ENCODE peak calls at places on chromosomes 1 and 21, in seven cellular contexts. I is transverse colon, Z is GOT3, X is caudate nucleus, Q is lung, M is fibroblast of mammary gland, R is NCI-H187 treated with DMSO at 0.1 percent for 48 hours. F is an unnamed sample.

GRCh38 chr1:35573198-35573775 is at the start of gene TFAP2E:
- DNase-seq in R (no peak), M (peak), X (peak), Z (no peak), I (peak), Q (peak), F (no peak)

GRCh38 chr1:91717839-91718238 is 168.1 kb downstream of the TGFBR3 start:
- DNase-seq in Z (no peak), R (no peak), M (no peak), I (no peak), Q (no peak), X (no peak), F (no peak)

GRCh38 chr1:81823082-81823481 is 22.3 kb downstream of the ADGRL2 start:
- DNase-seq in R (no peak), X (no peak), I (no peak), M (no peak), Q (no peak), Z (no peak), F (no peak)

GRCh38 chr21:35677298-35677841 is 383.0 kb downstream of the SETD4 start:
- DNase-seq in Q (no peak), Z (no peak), R (no peak), I (no peak), X (no peak), M (no peak), F (no peak)

GRCh38 chr1:12547586-12548225 is 70.3 kb downstream of the DHRS3 start:
- DNase-seq in Z (no peak), X (no peak), Q (no peak), M (no peak), I (peak), R (no peak), F (no peak)

GRCh38 chr1:159828916-159829634 is 2.4 kb downstream of the SLAMF8 start:
- DNase-seq in X (no peak), R (peak), M (peak), Q (peak), Z (no peak), I (peak), F (no peak)

GRCh38 chr1:115677172-115677542 is 35.4 kb downstream of the VANGL1 start:
- DNase-seq in X (no peak), R (no peak), Q (no peak), M (no peak), Z (no peak), I (no peak), F (no peak)

GRCh38 chr1:163443863-163444262 is 122.1 kb downstream of the NUF2 start:
- DNase-seq in M (no peak), R (no peak), X (no peak), I (no peak), Q (no peak), Z (no peak), F (no peak)

GRCh38 chr1:38991638-38992449 is 768 bp downstream of the AKIRIN1 start:
- DNase-seq in M (no peak), I (peak), X (peak), Z (no peak), Q (peak), R (no peak), F (no peak)

GRCh38 chr1:160108888-160109662 is 6.5 kb upstream of the ATP1A2 start:
- DNase-seq in Z (no peak), R (no peak), I (no peak), X (no peak), M (peak), Q (no peak), F (no peak)

GRCh38 chr21:44510508-44511218 is 29.3 kb downstream of the KRTAP10-1 start:
- DNase-seq in Z (no peak), Q (peak), M (peak), R (peak), X (no peak), I (peak), F (no peak)

GRCh38 chr1:161131721-161132409 is 602 bp downstream of the DEDD start:
- DNase-seq in X (peak), Z (no peak), I (no peak), M (peak), R (no peak), Q (no peak), F (no peak)

GRCh38 chr1:110875216-110875731 is 2.3 kb downstream of the CD53 start:
- DNase-seq in I (peak), Z (no peak), M (no peak), Q (no peak), R (no peak), X (no peak), F (no peak)